ENCODE peak calls at places on chromosomes 1 and 21, in nine cellular contexts. One of them, this sample, is unnamed.

GRCh38 chr1:155909894-155910293 is 1.3 kb downstream of the RIT1 start:
- DNase-seq in cardiac muscle cell: peak
- DNase-seq in WTC11: no peak
- DNase-seq in heart right ventricle: no peak
- DNase-seq in kidney epithelial cell: no peak
- DNase-seq in tibial artery: no peak
- DNase-seq in MCF 10A: no peak
- DNase-seq in MM.1S: no peak
- DNase-seq in neural crest cell: no peak
- DNase-seq in this sample: no peak

GRCh38 chr1:228723921-228724320 is 11.4 kb upstream of the RHOU start:
- DNase-seq in cardiac muscle cell: no peak
- DNase-seq in WTC11: no peak
- DNase-seq in heart right ventricle: no peak
- DNase-seq in kidney epithelial cell: no peak
- DNase-seq in tibial artery: no peak
- DNase-seq in MCF 10A: no peak
- DNase-seq in MM.1S: no peak
- DNase-seq in neural crest cell: no peak
- DNase-seq in this sample: no peak

GRCh38 chr1:43783671-43784205 is 76.4 kb downstream of the ST3GAL3 start:
- DNase-seq in cardiac muscle cell: no peak
- DNase-seq in WTC11: no peak
- DNase-seq in heart right ventricle: no peak
- DNase-seq in kidney epithelial cell: no peak
- DNase-seq in tibial artery: no peak
- DNase-seq in MCF 10A: peak
- DNase-seq in MM.1S: no peak
- DNase-seq in neural crest cell: no peak
- DNase-seq in this sample: no peak

GRCh38 chr1:152582647-152583046 is 2.3 kb upstream of the LCE3D start:
- DNase-seq in cardiac muscle cell: no peak
- DNase-seq in WTC11: no peak
- DNase-seq in heart right ventricle: no peak
- DNase-seq in kidney epithelial cell: no peak
- DNase-seq in tibial artery: no peak
- DNase-seq in MCF 10A: peak
- DNase-seq in MM.1S: no peak
- DNase-seq in neural crest cell: no peak
- DNase-seq in this sample: no peak

GRCh38 chr1:210072129-210072528 is 134.1 kb downstream of the SYT14 start:
- DNase-seq in cardiac muscle cell: no peak
- DNase-seq in WTC11: no peak
- DNase-seq in heart right ventricle: no peak
- DNase-seq in kidney epithelial cell: no peak
- DNase-seq in tibial artery: no peak
- DNase-seq in MCF 10A: no peak
- DNase-seq in MM.1S: no peak
- DNase-seq in neural crest cell: no peak
- DNase-seq in this sample: no peak

GRCh38 chr1:109298666-109299086 is 8.1 kb downstream of the MYBPHL start:
- DNase-seq in cardiac muscle cell: peak
- DNase-seq in WTC11: no peak
- DNase-seq in heart right ventricle: peak
- DNase-seq in kidney epithelial cell: no peak
- DNase-seq in tibial artery: no peak
- DNase-seq in MCF 10A: peak
- DNase-seq in MM.1S: no peak
- DNase-seq in neural crest cell: no peak
- DNase-seq in this sample: peak

GRCh38 chr1:182095946-182096345 is 34.4 kb upstream of the ZNF648 start:
- DNase-seq in cardiac muscle cell: no peak
- DNase-seq in WTC11: no peak
- DNase-seq in heart right ventricle: no peak
- DNase-seq in kidney epithelial cell: no peak
- DNase-seq in tibial artery: no peak
- DNase-seq in MCF 10A: no peak
- DNase-seq in MM.1S: no peak
- DNase-seq in neural crest cell: no peak
- DNase-seq in this sample: no peak

GRCh38 chr1:3014443-3015268 is 6.6 kb upstream of the ACTRT2 start:
- DNase-seq in cardiac muscle cell: no peak
- DNase-seq in WTC11: no peak
- DNase-seq in heart right ventricle: no peak
- DNase-seq in kidney epithelial cell: no peak
- DNase-seq in tibial artery: peak
- DNase-seq in MCF 10A: no peak
- DNase-seq in MM.1S: no peak
- DNase-seq in neural crest cell: no peak
- DNase-seq in this sample: no peak

GRCh38 chr1:8871539-8871935 is 6.9 kb downstream of the ENO1 start:
- DNase-seq in cardiac muscle cell: no peak
- DNase-seq in WTC11: peak
- DNase-seq in heart right ventricle: no peak
- DNase-seq in kidney epithelial cell: no peak
- DNase-seq in tibial artery: no peak
- DNase-seq in MCF 10A: peak
- DNase-seq in MM.1S: no peak
- DNase-seq in neural crest cell: no peak
- DNase-seq in this sample: no peak

GRCh38 chr1:21490774-21491482 is 18.3 kb upstream of the ALPL start:
- DNase-seq in cardiac muscle cell: peak
- DNase-seq in WTC11: peak
- DNase-seq in heart right ventricle: no peak
- DNase-seq in kidney epithelial cell: no peak
- DNase-seq in tibial artery: no peak
- DNase-seq in MCF 10A: peak
- DNase-seq in MM.1S: peak
- DNase-seq in neural crest cell: no peak
- DNase-seq in this sample: no peak

GRCh38 chr21:26845750-26846035 is 484 bp upstream of the ADAMTS1 start:
- DNase-seq in cardiac muscle cell: no peak
- DNase-seq in WTC11: no peak
- DNase-seq in heart right ventricle: no peak
- DNase-seq in kidney epithelial cell: no peak
- DNase-seq in tibial artery: no peak
- DNase-seq in MCF 10A: no peak
- DNase-seq in MM.1S: no peak
- DNase-seq in neural crest cell: no peak
- DNase-seq in this sample: no peak

GRCh38 chr21:26844258-26845065 is 747 bp downstream of the ADAMTS1 start:
- DNase-seq in cardiac muscle cell: peak
- DNase-seq in WTC11: peak
- DNase-seq in heart right ventricle: peak
- DNase-seq in kidney epithelial cell: no peak
- DNase-seq in tibial artery: peak
- DNase-seq in MCF 10A: peak
- DNase-seq in MM.1S: peak
- DNase-seq in neural crest cell: peak
- DNase-seq in this sample: peak

GRCh38 chr21:26845066-26845749 is at the start of gene ADAMTS1:
- DNase-seq in cardiac muscle cell: peak
- DNase-seq in WTC11: peak
- DNase-seq in heart right ventricle: peak
- DNase-seq in kidney epithelial cell: no peak
- DNase-seq in tibial artery: peak
- DNase-seq in MCF 10A: peak
- DNase-seq in MM.1S: peak
- DNase-seq in neural crest cell: peak
- DNase-seq in this sample: peak

GRCh38 chr21:26847951-26848350 is 2.7 kb upstream of the ADAMTS1 start:
- DNase-seq in cardiac muscle cell: no peak
- DNase-seq in WTC11: no peak
- DNase-seq in heart right ventricle: no peak
- DNase-seq in kidney epithelial cell: no peak
- DNase-seq in tibial artery: no peak
- DNase-seq in MCF 10A: no peak
- DNase-seq in MM.1S: no peak
- DNase-seq in neural crest cell: no peak
- DNase-seq in this sample: no peak

DNA sequence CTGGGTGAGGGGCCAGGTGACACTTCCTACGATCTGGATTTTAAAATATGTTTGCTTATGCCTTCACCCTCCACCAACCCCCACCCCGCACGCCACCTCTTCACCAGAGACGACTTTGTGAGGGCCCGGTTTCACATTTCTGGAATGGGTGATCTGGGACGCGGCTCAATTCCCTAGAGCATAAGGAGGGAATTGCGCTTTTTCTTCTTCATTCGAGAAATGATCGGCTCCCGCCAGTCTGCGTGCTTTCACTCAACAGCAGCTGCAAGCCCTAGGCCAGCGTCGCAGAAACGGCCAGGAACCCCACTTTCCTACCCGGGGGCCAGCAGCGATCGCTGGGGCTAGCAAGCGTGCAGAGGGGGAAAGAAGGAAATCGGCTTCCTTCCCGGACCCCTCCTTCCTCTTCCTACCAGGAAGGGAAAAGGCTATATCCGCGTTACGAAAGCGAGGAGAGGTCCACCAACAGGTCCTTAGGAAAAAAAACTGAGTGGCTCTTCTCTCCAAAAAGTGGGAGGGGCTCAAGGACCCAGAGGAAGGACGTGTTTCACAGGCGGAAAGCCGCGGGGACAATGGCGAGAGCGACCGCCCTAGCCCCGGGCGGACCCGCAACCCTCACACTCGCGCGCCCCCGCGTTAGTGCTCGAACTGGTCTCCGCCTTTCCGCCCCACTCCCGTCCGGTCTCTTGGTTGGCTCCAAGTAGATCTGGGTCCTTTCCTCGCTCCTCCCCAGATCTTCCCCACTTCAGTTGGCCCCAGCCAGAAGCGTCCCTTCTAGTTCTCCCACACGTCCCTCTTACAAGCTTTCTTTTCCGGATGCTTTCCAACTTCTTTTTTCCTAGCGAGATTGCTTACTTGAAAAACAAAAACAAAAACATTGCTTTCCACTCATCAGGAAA is 1.1 kb upstream of the ADAMTS1 start:
- DNase-seq in cardiac muscle cell: peak
- DNase-seq in WTC11: peak
- DNase-seq in heart right ventricle: peak
- DNase-seq in kidney epithelial cell: no peak
- DNase-seq in tibial artery: peak
- DNase-seq in MCF 10A: peak
- DNase-seq in MM.1S: no peak
- DNase-seq in neural crest cell: peak
- DNase-seq in this sample: peak
- TF ChIP-seq CTCF in cardiac muscle cell: no peak
- TF ChIP-seq CTCF in WTC11: no peak
- TF ChIP-seq CTCF in heart right ventricle: no peak
- TF ChIP-seq CTCF in kidney epithelial cell: peak
- TF ChIP-seq CTCF in tibial artery: no peak
- TF ChIP-seq CTCF in MCF 10A: no peak
- TF ChIP-seq CTCF in MM.1S: peak
- TF ChIP-seq CTCF in neural crest cell: peak
- TF ChIP-seq CTCF in this sample: peak

GRCh38 chr1:216750031-216750627 is 26.9 kb upstream of the ESRRG start:
- DNase-seq in cardiac muscle cell: peak
- DNase-seq in WTC11: peak
- DNase-seq in heart right ventricle: no peak
- DNase-seq in kidney epithelial cell: peak
- DNase-seq in tibial artery: no peak
- DNase-seq in MCF 10A: peak
- DNase-seq in MM.1S: peak
- DNase-seq in neural crest cell: peak
- DNase-seq in this sample: peak
- TF ChIP-seq CTCF in cardiac muscle cell: peak
- TF ChIP-seq CTCF in WTC11: peak
- TF ChIP-seq CTCF in heart right ventricle: peak
- TF ChIP-seq CTCF in kidney epithelial cell: peak
- TF ChIP-seq CTCF in tibial artery: peak
- TF ChIP-seq CTCF in MCF 10A: peak
- TF ChIP-seq CTCF in MM.1S: peak
- TF ChIP-seq CTCF in neural crest cell: peak
- TF ChIP-seq CTCF in this sample: peak

GRCh38 chr1:154696460-154696859 is 88.5 kb upstream of the ADAR start:
- DNase-seq in cardiac muscle cell: no peak
- DNase-seq in WTC11: no peak
- DNase-seq in heart right ventricle: no peak
- DNase-seq in kidney epithelial cell: no peak
- DNase-seq in tibial artery: no peak
- DNase-seq in MCF 10A: no peak
- DNase-seq in MM.1S: no peak
- DNase-seq in neural crest cell: no peak
- DNase-seq in this sample: no peak

GRCh38 chr1:154697710-154698109 is 89.7 kb upstream of the ADAR start:
- DNase-seq in cardiac muscle cell: no peak
- DNase-seq in WTC11: no peak
- DNase-seq in heart right ventricle: no peak
- DNase-seq in kidney epithelial cell: no peak
- DNase-seq in tibial artery: no peak
- DNase-seq in MCF 10A: peak
- DNase-seq in MM.1S: no peak
- DNase-seq in neural crest cell: no peak
- DNase-seq in this sample: no peak

GRCh38 chr1:154694995-154695394 is 87.0 kb upstream of the ADAR start:
- DNase-seq in cardiac muscle cell: no peak
- DNase-seq in WTC11: no peak
- DNase-seq in heart right ventricle: no peak
- DNase-seq in kidney epithelial cell: no peak
- DNase-seq in tibial artery: no peak
- DNase-seq in MCF 10A: no peak
- DNase-seq in MM.1S: no peak
- DNase-seq in neural crest cell: no peak
- DNase-seq in this sample: no peak

GRCh38 chr1:154698320-154699096 is 90.5 kb upstream of the ADAR start:
- DNase-seq in cardiac muscle cell: no peak
- DNase-seq in WTC11: no peak
- DNase-seq in heart right ventricle: no peak
- DNase-seq in kidney epithelial cell: no peak
- DNase-seq in tibial artery: no peak
- DNase-seq in MCF 10A: peak
- DNase-seq in MM.1S: peak
- DNase-seq in neural crest cell: no peak
- DNase-seq in this sample: no peak

DNA sequence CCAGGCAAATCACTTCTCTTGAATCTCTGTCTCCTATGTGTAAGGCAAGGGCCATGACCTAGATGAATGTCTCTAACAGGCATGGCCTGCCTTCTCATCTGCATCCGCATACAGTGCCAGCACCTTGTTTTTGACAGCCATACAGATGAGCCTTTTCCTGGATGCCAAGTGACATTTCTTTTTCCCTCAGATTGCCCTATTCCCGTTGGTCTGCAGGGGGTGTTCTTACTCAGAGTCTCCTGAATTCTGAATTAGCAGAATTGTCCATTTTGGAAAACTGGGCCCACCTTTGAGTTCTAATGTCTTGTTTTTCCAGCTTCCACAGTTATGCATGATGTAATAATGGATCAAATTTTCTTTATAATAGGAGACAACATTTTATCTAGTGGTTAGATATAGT is 88.0 kb upstream of the ADAR start:
- DNase-seq in cardiac muscle cell: peak
- DNase-seq in WTC11: no peak
- DNase-seq in heart right ventricle: no peak
- DNase-seq in kidney epithelial cell: no peak
- DNase-seq in tibial artery: no peak
- DNase-seq in MCF 10A: peak
- DNase-seq in MM.1S: no peak
- DNase-seq in neural crest cell: no peak
- DNase-seq in this sample: no peak
- TF ChIP-seq CTCF in cardiac muscle cell: peak
- TF ChIP-seq CTCF in WTC11: no peak
- TF ChIP-seq CTCF in heart right ventricle: peak
- TF ChIP-seq CTCF in kidney epithelial cell: peak
- TF ChIP-seq CTCF in tibial artery: no peak
- TF ChIP-seq CTCF in MCF 10A: no peak
- TF ChIP-seq CTCF in MM.1S: peak
- TF ChIP-seq CTCF in neural crest cell: peak
- TF ChIP-seq CTCF in this sample: no peak

GRCh38 chr1:117339866-117340357 is 27.3 kb upstream of the MAN1A2 start:
- DNase-seq in cardiac muscle cell: peak
- DNase-seq in WTC11: no peak
- DNase-seq in heart right ventricle: no peak
- DNase-seq in kidney epithelial cell: peak
- DNase-seq in tibial artery: no peak
- DNase-seq in MCF 10A: peak
- DNase-seq in MM.1S: peak
- DNase-seq in neural crest cell: no peak
- DNase-seq in this sample: peak
- TF ChIP-seq CTCF in cardiac muscle cell: no peak
- TF ChIP-seq CTCF in WTC11: no peak
- TF ChIP-seq CTCF in heart right ventricle: peak
- TF ChIP-seq CTCF in kidney epithelial cell: peak
- TF ChIP-seq CTCF in tibial artery: no peak
- TF ChIP-seq CTCF in MCF 10A: no peak
- TF ChIP-seq CTCF in MM.1S: peak
- TF ChIP-seq CTCF in neural crest cell: no peak
- TF ChIP-seq CTCF in this sample: no peak